ENCODE peak calls at places on chromosome 21, in nine cellular contexts. O, N, T, Y, Z, M, V, W and R are unnamed samples.

GRCh38 chr21:41733951-41734689 is 32.7 kb downstream of the RIPK4 start:
- DNase-seq in O (no peak), N (no peak), T (no peak), Y (no peak), Z (no peak), M (no peak), V (no peak), W (no peak), R (no peak)

GRCh38 chr21:43345746-43346409 is 81.1 kb downstream of the SIK1 start:
- DNase-seq in O (no peak), N (no peak), T (peak; percentile 44), Y (no peak), Z (no peak), M (peak; percentile 90), V (no peak), W (no peak), R (peak; percentile 55)

GRCh38 chr21:37682908-37683307 is 233.3 kb downstream of the KCNJ6 start:
- DNase-seq in O (no peak), N (no peak), T (no peak), Y (no peak), Z (no peak), M (no peak), V (no peak), W (no peak), R (no peak)

GRCh38 chr21:39504230-39504629 is 52.5 kb downstream of the SH3BGR start:
- DNase-seq in O (no peak), N (no peak), T (no peak), Y (no peak), Z (no peak), M (no peak), V (no peak), W (no peak), R (no peak)

GRCh38 chr21:37269481-37269880 is 2.3 kb upstream of the VPS26C start:
- DNase-seq in O (no peak), N (no peak), T (no peak), Y (no peak), Z (no peak), M (no peak), V (no peak), W (no peak), R (no peak)

GRCh38 chr21:33794586-33794985 is 121.0 kb downstream of the ATP5PO start:
- DNase-seq in O (no peak), N (no peak), T (no peak), Y (no peak), Z (no peak), M (no peak), V (no peak), W (no peak), R (no peak)

GRCh38 chr21:37503848-37504467 is 137.4 kb downstream of the DYRK1A start:
- DNase-seq in O (no peak), N (no peak), T (peak; percentile 43), Y (no peak), Z (no peak), M (peak; percentile 92), V (no peak), W (peak; percentile 45), R (peak; percentile 59)

GRCh38 chr21:36615274-36615964 is 83.5 kb upstream of the SIM2 start:
- DNase-seq in O (no peak), N (no peak), T (no peak), Y (no peak), Z (no peak), M (no peak), V (no peak), W (no peak), R (no peak)

GRCh38 chr21:37658121-37658993 is 257.9 kb downstream of the KCNJ6 start:
- DNase-seq in O (no peak), N (peak; percentile 9), T (no peak), Y (no peak), Z (no peak), M (no peak), V (no peak), W (no peak), R (no peak)

GRCh38 chr21:38982096-38982495 is 176.4 kb downstream of the ETS2 start:
- DNase-seq in O (no peak), N (no peak), T (no peak), Y (no peak), Z (no peak), M (no peak), V (no peak), W (no peak), R (peak; percentile 68)

GRCh38 chr21:36035381-36035791 is 24.9 kb downstream of the SETD4 start:
- DNase-seq in O (no peak), N (no peak), T (no peak), Y (no peak), Z (no peak), M (no peak), V (no peak), W (no peak), R (peak; percentile 9)

GRCh38 chr21:29187939-29188338 is 57.5 kb downstream of the MAP3K7CL start:
- DNase-seq in O (no peak), N (no peak), T (peak; percentile 74), Y (no peak), Z (no peak), M (peak; percentile 97), V (no peak), W (peak; percentile 83), R (peak; percentile 90)

GRCh38 chr21:37368536-37369279 is 2.1 kb downstream of the DYRK1A start:
- DNase-seq in O (no peak), N (no peak), T (no peak), Y (no peak), Z (no peak), M (peak; percentile 46), V (no peak), W (no peak), R (peak; percentile 74)

GRCh38 chr21:27423073-27423472 is 456.2 kb upstream of the ADAMTS5 start:
- DNase-seq in O (no peak), N (no peak), T (peak; percentile 88), Y (no peak), Z (no peak), M (peak; percentile 80), V (no peak), W (no peak), R (peak; percentile 95)

GRCh38 chr21:32383812-32384211 is 9.0 kb downstream of the URB1 start:
- DNase-seq in O (no peak), N (no peak), T (no peak), Y (no peak), Z (no peak), M (no peak), V (no peak), W (no peak), R (peak; percentile 53)

GRCh38 chr21:45324430-45325205 is 36.9 kb upstream of the POFUT2 start:
- DNase-seq in O (no peak), N (no peak), T (no peak), Y (no peak), Z (no peak), M (no peak), V (no peak), W (no peak), R (peak; percentile 92)

GRCh38 chr21:33029975-33030461 is 4.3 kb downstream of the OLIG2 start:
- DNase-seq in O (no peak), N (no peak), T (no peak), Y (no peak), Z (no peak), M (no peak), V (no peak), W (no peak), R (no peak)

GRCh38 chr21:41507521-41508414 is at the start of gene TMPRSS2:
- DNase-seq in O (peak; percentile 48), N (no peak), T (no peak), Y (no peak), Z (peak; percentile 74), M (no peak), V (no peak), W (no peak), R (peak; percentile 25)

GRCh38 chr21:34841154-34841553 is 172.4 kb downstream of the CLIC6 start:
- DNase-seq in O (no peak), N (no peak), T (no peak), Y (no peak), Z (no peak), M (no peak), V (no peak), W (no peak), R (no peak)

GRCh38 chr21:43701936-43702784 is 16.8 kb upstream of the PDXK start:
- DNase-seq in O (no peak), N (no peak), T (no peak), Y (no peak), Z (no peak), M (no peak), V (no peak), W (no peak), R (no peak)

GRCh38 chr21:45412909-45413581 is 8.1 kb downstream of the COL18A1 start:
- DNase-seq in O (no peak), N (no peak), T (no peak), Y (no peak), Z (no peak), M (no peak), V (no peak), W (no peak), R (no peak)

GRCh38 chr21:34534522-34534921 is 22.5 kb upstream of the KCNE1 start:
- DNase-seq in O (no peak), N (peak; percentile 55), T (no peak), Y (no peak), Z (no peak), M (no peak), V (no peak), W (no peak), R (peak; percentile 97)